ENCODE peak calls at places on chromosomes 2 and 18, in nine cellular contexts. One of them, this sample, is unnamed.

GRCh38 chr2:234454433-234454832 is 42.4 kb downstream of the ARL4C start:
- DNase-seq in OCI-LY7: peak
- DNase-seq in GM23338: no peak
- DNase-seq in MM.1S: no peak
- DNase-seq in GM23248: no peak
- DNase-seq in hepatocyte: no peak
- DNase-seq in neural progenitor cell: no peak
- DNase-seq in HCT116: no peak
- DNase-seq in PC-3: no peak
- DNase-seq in this sample: no peak

GRCh38 chr2:233100192-233100998 is 40.3 kb downstream of the INPP5D start:
- DNase-seq in GM23338: no peak
- DNase-seq in PC-3: no peak
- DNase-seq in OCI-LY7: peak
- DNase-seq in hepatocyte: no peak
- DNase-seq in neural progenitor cell: no peak
- DNase-seq in MM.1S: peak
- DNase-seq in HCT116: no peak
- DNase-seq in GM23248: no peak
- DNase-seq in this sample: no peak

GRCh38 chr2:158380786-158381185 is 75.8 kb downstream of the CCDC148 start:
- DNase-seq in OCI-LY7: no peak
- DNase-seq in GM23338: no peak
- DNase-seq in hepatocyte: no peak
- DNase-seq in MM.1S: no peak
- DNase-seq in PC-3: no peak
- DNase-seq in neural progenitor cell: no peak
- DNase-seq in HCT116: no peak
- DNase-seq in GM23248: no peak
- DNase-seq in this sample: no peak

GRCh38 chr2:192070099-192070498 is 124.6 kb downstream of the TMEFF2 start:
- DNase-seq in hepatocyte: no peak
- DNase-seq in OCI-LY7: no peak
- DNase-seq in MM.1S: no peak
- DNase-seq in GM23248: peak
- DNase-seq in PC-3: peak
- DNase-seq in HCT116: no peak
- DNase-seq in GM23338: no peak
- DNase-seq in neural progenitor cell: no peak
- DNase-seq in this sample: no peak

GRCh38 chr2:88626171-88627054 is 851 bp downstream of the EIF2AK3 start:
- DNase-seq in neural progenitor cell: peak
- DNase-seq in GM23338: peak
- DNase-seq in MM.1S: peak
- DNase-seq in OCI-LY7: peak
- DNase-seq in HCT116: no peak
- DNase-seq in PC-3: peak
- DNase-seq in hepatocyte: peak
- DNase-seq in GM23248: peak
- DNase-seq in this sample: peak

GRCh38 chr18:72566327-72566726 is 22.2 kb upstream of the CBLN2 start:
- DNase-seq in neural progenitor cell: no peak
- DNase-seq in HCT116: no peak
- DNase-seq in GM23248: no peak
- DNase-seq in PC-3: no peak
- DNase-seq in GM23338: no peak
- DNase-seq in OCI-LY7: no peak
- DNase-seq in MM.1S: no peak
- DNase-seq in hepatocyte: no peak
- DNase-seq in this sample: no peak

GRCh38 chr18:13239557-13239956 is 21.0 kb downstream of the LDLRAD4 start:
- DNase-seq in GM23338: no peak
- DNase-seq in hepatocyte: no peak
- DNase-seq in neural progenitor cell: peak
- DNase-seq in OCI-LY7: no peak
- DNase-seq in HCT116: no peak
- DNase-seq in GM23248: no peak
- DNase-seq in PC-3: no peak
- DNase-seq in MM.1S: no peak
- DNase-seq in this sample: no peak

GRCh38 chr2:127648321-127648720 is 2.4 kb downstream of the GPR17 start:
- DNase-seq in hepatocyte: no peak
- DNase-seq in OCI-LY7: no peak
- DNase-seq in GM23338: no peak
- DNase-seq in PC-3: no peak
- DNase-seq in MM.1S: no peak
- DNase-seq in HCT116: no peak
- DNase-seq in neural progenitor cell: no peak
- DNase-seq in GM23248: no peak
- DNase-seq in this sample: no peak

GRCh38 chr2:235161565-235161964 is 209.7 kb downstream of the SH3BP4 start:
- DNase-seq in neural progenitor cell: no peak
- DNase-seq in OCI-LY7: no peak
- DNase-seq in MM.1S: no peak
- DNase-seq in PC-3: no peak
- DNase-seq in HCT116: no peak
- DNase-seq in GM23338: no peak
- DNase-seq in hepatocyte: no peak
- DNase-seq in GM23248: no peak
- DNase-seq in this sample: no peak

GRCh38 chr2:136247204-136247990 is 129.4 kb upstream of the CXCR4 start:
- DNase-seq in GM23338: no peak
- DNase-seq in MM.1S: no peak
- DNase-seq in HCT116: no peak
- DNase-seq in neural progenitor cell: no peak
- DNase-seq in hepatocyte: no peak
- DNase-seq in OCI-LY7: no peak
- DNase-seq in PC-3: peak
- DNase-seq in GM23248: peak
- DNase-seq in this sample: no peak

GRCh38 chr2:167862787-167863186 is 384.6 kb downstream of the STK39 start:
- DNase-seq in HCT116: no peak
- DNase-seq in GM23248: peak
- DNase-seq in PC-3: peak
- DNase-seq in neural progenitor cell: no peak
- DNase-seq in OCI-LY7: no peak
- DNase-seq in GM23338: no peak
- DNase-seq in hepatocyte: no peak
- DNase-seq in MM.1S: no peak
- DNase-seq in this sample: no peak

GRCh38 chr2:24107336-24107735 is 15.8 kb downstream of the PFN4 start:
- DNase-seq in GM23248: no peak
- DNase-seq in PC-3: no peak
- DNase-seq in neural progenitor cell: no peak
- DNase-seq in HCT116: no peak
- DNase-seq in hepatocyte: no peak
- DNase-seq in GM23338: no peak
- DNase-seq in MM.1S: no peak
- DNase-seq in OCI-LY7: no peak
- DNase-seq in this sample: no peak

GRCh38 chr2:9830685-9831410 is 12.4 kb upstream of the TAF1B start:
- DNase-seq in neural progenitor cell: no peak
- DNase-seq in HCT116: no peak
- DNase-seq in GM23248: no peak
- DNase-seq in GM23338: no peak
- DNase-seq in OCI-LY7: no peak
- DNase-seq in hepatocyte: no peak
- DNase-seq in PC-3: no peak
- DNase-seq in MM.1S: no peak
- DNase-seq in this sample: no peak

GRCh38 chr2:7450188-7451156 is 533.3 kb downstream of the RNF144A start:
- DNase-seq in OCI-LY7: no peak
- DNase-seq in GM23338: no peak
- DNase-seq in hepatocyte: no peak
- DNase-seq in HCT116: no peak
- DNase-seq in PC-3: no peak
- DNase-seq in neural progenitor cell: no peak
- DNase-seq in MM.1S: no peak
- DNase-seq in GM23248: no peak
- DNase-seq in this sample: no peak

GRCh38 chr2:147399011-147399410 is 445.8 kb upstream of the ACVR2A start:
- DNase-seq in GM23338: no peak
- DNase-seq in neural progenitor cell: no peak
- DNase-seq in HCT116: no peak
- DNase-seq in GM23248: no peak
- DNase-seq in OCI-LY7: no peak
- DNase-seq in PC-3: no peak
- DNase-seq in hepatocyte: no peak
- DNase-seq in MM.1S: no peak
- DNase-seq in this sample: no peak

GRCh38 chr2:152440049-152440448 is 105.1 kb downstream of the FMNL2 start:
- DNase-seq in GM23248: no peak
- DNase-seq in PC-3: no peak
- DNase-seq in MM.1S: no peak
- DNase-seq in neural progenitor cell: peak
- DNase-seq in HCT116: no peak
- DNase-seq in hepatocyte: no peak
- DNase-seq in GM23338: no peak
- DNase-seq in OCI-LY7: no peak
- DNase-seq in this sample: no peak

GRCh38 chr2:20436716-20437470 is 10.0 kb upstream of the RHOB start:
- DNase-seq in neural progenitor cell: no peak
- DNase-seq in GM23248: no peak
- DNase-seq in PC-3: no peak
- DNase-seq in MM.1S: no peak
- DNase-seq in HCT116: no peak
- DNase-seq in hepatocyte: no peak
- DNase-seq in GM23338: no peak
- DNase-seq in OCI-LY7: peak
- DNase-seq in this sample: no peak

GRCh38 chr2:20439503-20439902 is 7.4 kb upstream of the RHOB start:
- DNase-seq in GM23338: no peak
- DNase-seq in neural progenitor cell: no peak
- DNase-seq in GM23248: no peak
- DNase-seq in hepatocyte: no peak
- DNase-seq in MM.1S: no peak
- DNase-seq in HCT116: no peak
- DNase-seq in PC-3: no peak
- DNase-seq in OCI-LY7: no peak
- DNase-seq in this sample: no peak

GRCh38 chr2:20438334-20439192 is 8.3 kb upstream of the RHOB start:
- DNase-seq in hepatocyte: peak
- DNase-seq in GM23248: peak
- DNase-seq in PC-3: peak
- DNase-seq in HCT116: no peak
- DNase-seq in GM23338: no peak
- DNase-seq in neural progenitor cell: no peak
- DNase-seq in MM.1S: no peak
- DNase-seq in OCI-LY7: no peak
- DNase-seq in this sample: no peak

GRCh38 chr2:20440001-20440560 is 6.8 kb upstream of the RHOB start:
- DNase-seq in HCT116: no peak
- DNase-seq in GM23338: no peak
- DNase-seq in GM23248: no peak
- DNase-seq in neural progenitor cell: no peak
- DNase-seq in OCI-LY7: no peak
- DNase-seq in hepatocyte: no peak
- DNase-seq in MM.1S: no peak
- DNase-seq in PC-3: no peak
- DNase-seq in this sample: no peak

GRCh38 chr2:20439193-20439475 is 7.7 kb upstream of the RHOB start:
- DNase-seq in GM23248: peak
- DNase-seq in MM.1S: no peak
- DNase-seq in neural progenitor cell: no peak
- DNase-seq in GM23338: no peak
- DNase-seq in PC-3: peak
- DNase-seq in HCT116: no peak
- DNase-seq in hepatocyte: peak
- DNase-seq in OCI-LY7: no peak
- DNase-seq in this sample: no peak
- TF ChIP-seq EZH2phosphoT487 in GM23248: no peak
- TF ChIP-seq EZH2phosphoT487 in MM.1S: no peak
- TF ChIP-seq EZH2phosphoT487 in neural progenitor cell: no peak
- TF ChIP-seq EZH2phosphoT487 in GM23338: no peak
- TF ChIP-seq EZH2phosphoT487 in PC-3: no peak
- TF ChIP-seq EZH2phosphoT487 in HCT116: no peak
- TF ChIP-seq EZH2phosphoT487 in hepatocyte: no peak
- TF ChIP-seq EZH2phosphoT487 in OCI-LY7: no peak
- TF ChIP-seq EZH2phosphoT487 in this sample: no peak

DNA sequence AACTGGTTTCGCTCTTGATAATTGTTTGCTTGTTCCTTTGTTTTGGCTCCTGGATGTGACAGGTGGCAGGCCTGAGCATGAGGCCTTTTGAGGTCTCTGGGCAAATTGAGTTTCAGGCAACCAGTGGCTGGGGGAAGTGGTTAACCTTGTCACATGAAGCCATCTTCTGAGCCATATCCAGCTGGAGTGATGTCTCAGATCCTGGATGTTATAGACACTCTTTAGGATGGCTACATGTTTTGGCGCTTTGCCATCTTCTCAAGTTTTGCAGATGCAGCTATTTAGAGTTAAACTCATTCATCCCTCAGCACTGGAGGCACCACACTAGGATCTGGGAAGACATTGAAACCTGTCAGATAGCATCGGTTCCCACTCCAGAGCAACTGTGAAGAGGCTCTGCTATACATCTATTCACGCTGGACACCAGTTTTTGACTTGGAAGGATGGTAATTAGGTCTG is 25.3 kb upstream of the TACR1 start:
- DNase-seq in GM23248: no peak
- DNase-seq in OCI-LY7: no peak
- DNase-seq in GM23338: no peak
- DNase-seq in PC-3: no peak
- DNase-seq in HCT116: no peak
- DNase-seq in hepatocyte: no peak
- DNase-seq in neural progenitor cell: no peak
- DNase-seq in MM.1S: no peak
- DNase-seq in this sample: peak
- TF ChIP-seq EZH2phosphoT487 in GM23248: no peak
- TF ChIP-seq EZH2phosphoT487 in OCI-LY7: no peak
- TF ChIP-seq EZH2phosphoT487 in GM23338: no peak
- TF ChIP-seq EZH2phosphoT487 in PC-3: no peak
- TF ChIP-seq EZH2phosphoT487 in HCT116: no peak
- TF ChIP-seq EZH2phosphoT487 in hepatocyte: no peak
- TF ChIP-seq EZH2phosphoT487 in neural progenitor cell: no peak
- TF ChIP-seq EZH2phosphoT487 in MM.1S: no peak
- TF ChIP-seq EZH2phosphoT487 in this sample: no peak

DNA sequence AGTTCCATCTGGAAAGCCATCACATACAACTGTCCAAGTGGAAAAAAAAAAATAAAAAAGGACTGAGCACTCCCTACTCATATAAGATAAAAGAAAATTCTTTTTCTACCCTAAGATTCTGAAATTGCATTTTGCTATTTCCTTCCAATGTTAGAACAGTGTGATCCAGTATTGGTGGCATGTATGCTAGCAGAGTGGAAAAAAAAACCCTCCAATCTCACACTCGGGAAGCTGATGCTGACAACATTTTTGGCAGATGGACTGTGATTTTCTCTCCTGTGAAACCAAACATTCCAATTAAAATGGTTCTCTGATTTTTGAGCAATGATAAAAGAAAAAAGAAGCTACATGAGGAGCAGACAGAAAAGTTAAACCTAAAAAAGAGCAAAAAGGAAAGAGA is 419.8 kb downstream of the DPP10 start:
- DNase-seq in OCI-LY7: no peak
- DNase-seq in PC-3: no peak
- DNase-seq in HCT116: no peak
- DNase-seq in GM23338: no peak
- DNase-seq in GM23248: no peak
- DNase-seq in hepatocyte: no peak
- DNase-seq in neural progenitor cell: no peak
- DNase-seq in MM.1S: no peak
- DNase-seq in this sample: no peak
- TF ChIP-seq EZH2phosphoT487 in OCI-LY7: no peak
- TF ChIP-seq EZH2phosphoT487 in PC-3: no peak
- TF ChIP-seq EZH2phosphoT487 in HCT116: no peak
- TF ChIP-seq EZH2phosphoT487 in GM23338: no peak
- TF ChIP-seq EZH2phosphoT487 in GM23248: no peak
- TF ChIP-seq EZH2phosphoT487 in hepatocyte: no peak
- TF ChIP-seq EZH2phosphoT487 in neural progenitor cell: no peak
- TF ChIP-seq EZH2phosphoT487 in MM.1S: no peak
- TF ChIP-seq EZH2phosphoT487 in this sample: no peak

GRCh38 chr2:30157616-30158015 is 10.8 kb downstream of the YPEL5 start:
- DNase-seq in HCT116: no peak
- DNase-seq in PC-3: no peak
- DNase-seq in neural progenitor cell: no peak
- DNase-seq in MM.1S: no peak
- DNase-seq in GM23248: no peak
- DNase-seq in hepatocyte: no peak
- DNase-seq in GM23338: no peak
- DNase-seq in OCI-LY7: no peak
- DNase-seq in this sample: no peak
- TF ChIP-seq EZH2phosphoT487 in HCT116: no peak
- TF ChIP-seq EZH2phosphoT487 in PC-3: no peak
- TF ChIP-seq EZH2phosphoT487 in neural progenitor cell: no peak
- TF ChIP-seq EZH2phosphoT487 in MM.1S: no peak
- TF ChIP-seq EZH2phosphoT487 in GM23248: no peak
- TF ChIP-seq EZH2phosphoT487 in hepatocyte: no peak
- TF ChIP-seq EZH2phosphoT487 in GM23338: no peak
- TF ChIP-seq EZH2phosphoT487 in OCI-LY7: no peak
- TF ChIP-seq EZH2phosphoT487 in this sample: no peak